ENCODE peak calls at places on chromosomes 6 and 20, in six cellular contexts. U is IMR-90, O is germinal center, N is HuH-7, K is cardiac fibroblast, T is A172. H is an unnamed sample.

GRCh38 chr20:35568645-35569044 is 26.8 kb downstream of the ERGIC3 start:
- DNase-seq in K (no peak), N (peak), T (peak), O (no peak), U (no peak), H (no peak)

GRCh38 chr6:34055223-34055933 is 90.5 kb downstream of the GRM4 start:
- DNase-seq in T (peak), U (peak), K (peak), N (peak), O (peak), H (peak)

GRCh38 chr6:161418458-161418945 is 144.6 kb upstream of the AGPAT4 start:
- DNase-seq in N (peak), O (peak), K (peak), U (peak), T (peak), H (peak)

GRCh38 chr6:169019111-169019510 is 234.5 kb downstream of the THBS2 start:
- DNase-seq in O (no peak), T (no peak), K (no peak), U (no peak), N (no peak), H (no peak)

GRCh38 chr6:15062311-15063252 is 183.3 kb upstream of the JARID2 start:
- DNase-seq in K (peak), N (no peak), O (no peak), U (peak), T (peak), H (no peak)

GRCh38 chr6:75735491-75736186 is 13.4 kb upstream of the MYO6 start:
- DNase-seq in K (peak), O (no peak), T (peak), N (peak), U (peak), H (peak)

GRCh38 chr6:167455371-167455770 is 130.5 kb downstream of the TTLL2 start:
- DNase-seq in U (no peak), T (no peak), N (no peak), O (no peak), K (no peak), H (no peak)

GRCh38 chr20:824916-825315 is 8.6 kb upstream of the FAM110A start:
- DNase-seq in O (no peak), K (no peak), N (no peak), U (no peak), T (no peak), H (no peak)

GRCh38 chr20:23668477-23668951 is 20.3 kb downstream of the CST4 start:
- DNase-seq in U (peak), T (peak), N (peak), O (peak), K (peak), H (peak)

GRCh38 chr6:157088841-157089240 is 234.5 kb downstream of the TMEM242 start:
- DNase-seq in T (no peak), U (no peak), K (no peak), O (no peak), N (no peak), H (no peak)

GRCh38 chr6:158591134-158591809 is 31.4 kb downstream of the TMEM181 start:
- DNase-seq in T (no peak), K (no peak), N (no peak), U (no peak), O (no peak), H (no peak)

H was measured in A673.